ENCODE peak calls at places on chromosomes 4 and X, in five cellular contexts. T is ovary, M is endodermal cell, F is heart left ventricle, Z is neural progenitor cell. P is an unnamed sample.

GRCh38 chr4:61224573-61224972 is 24.4 kb downstream of the ADGRL3 start:
- DNase-seq in M (no peak), T (no peak), F (no peak), Z (no peak), P (no peak)

GRCh38 chrX:150581093-150581775 is 12.8 kb downstream of the MTM1 start:
- DNase-seq in F (no peak), Z (no peak), M (no peak), T (no peak), P (no peak)

GRCh38 chr4:148054275-148054674 is 322.4 kb downstream of the ARHGAP10 start:
- DNase-seq in Z (no peak), M (no peak), F (no peak), T (no peak), P (no peak)

GRCh38 chrX:154373340-154374306 is 811 bp downstream of the FLNA start:
- DNase-seq in M (peak), T (peak), F (peak), Z (peak), P (peak)

GRCh38 chr4:156672492-156672891 is 299.1 kb downstream of the PDGFC start:
- DNase-seq in M (no peak), F (no peak), Z (no peak), T (no peak), P (no peak)

GRCh38 chrX:21885568-21885967 is 29.8 kb downstream of the YY2 start:
- DNase-seq in T (no peak), F (no peak), Z (peak), M (no peak), P (peak)

GRCh38 chr4:128823025-128823661 is 13.6 kb downstream of the JADE1 start:
- DNase-seq in T (no peak), F (no peak), M (no peak), Z (no peak), P (no peak)

GRCh38 chr4:88341227-88342192 is 37.1 kb upstream of the HERC6 start:
- DNase-seq in Z (no peak), M (no peak), T (peak), F (peak), P (no peak)

GRCh38 chr4:180052629-180053028 is 2190.6 kb upstream of the TENM3 start:
- DNase-seq in F (no peak), Z (no peak), M (no peak), T (no peak), P (no peak)

GRCh38 chr4:169492436-169493163 is 119.8 kb downstream of the NEK1 start:
- DNase-seq in M (peak), T (no peak), F (no peak), Z (peak), P (peak)

GRCh38 chr4:128379860-128380259 is 92.2 kb upstream of the PGRMC2 start:
- DNase-seq in M (peak), Z (peak), T (no peak), F (peak), P (peak)

GRCh38 chr4:27684501-27685077 is 823.9 kb downstream of the STIM2 start:
- DNase-seq in Z (peak), F (peak), M (peak), T (peak), P (peak)

GRCh38 chr4:148069086-148070010 is 337.5 kb downstream of the ARHGAP10 start:
- DNase-seq in M (no peak), Z (no peak), F (no peak), T (no peak), P (no peak)

GRCh38 chrX:54540289-54540688 is 10.3 kb downstream of the GNL3L start:
- DNase-seq in F (peak), M (no peak), Z (no peak), T (no peak), P (peak)

GRCh38 chr4:88320780-88321373 is 36.5 kb upstream of the PPM1K start:
- DNase-seq in T (no peak), F (peak), Z (no peak), M (peak), P (peak)

DNA sequence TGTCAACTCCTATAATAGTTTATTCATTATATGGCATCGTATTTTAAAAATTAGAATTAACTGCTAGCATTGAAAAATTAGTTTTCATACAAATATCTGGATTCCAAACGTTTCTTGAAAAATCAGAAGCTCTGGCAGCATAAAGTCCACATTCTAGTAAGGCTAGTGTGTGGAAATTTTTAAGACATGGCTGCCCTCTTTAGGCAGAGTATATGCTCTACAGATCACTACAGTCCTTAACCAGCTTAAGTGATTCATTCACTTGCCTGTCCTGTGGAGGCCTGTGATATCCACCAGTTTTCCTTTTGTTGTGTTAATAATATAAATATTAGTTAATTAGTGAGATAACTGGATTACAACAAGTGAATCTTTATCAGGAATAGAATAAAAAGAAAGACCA is 287.2 kb downstream of the OPHN1 start:
- DNase-seq in T (no peak), Z (peak), M (no peak), F (no peak), P (peak)
- TF ChIP-seq CTCF in T (no peak), Z (peak), M (peak), F (peak), P (peak)

DNA sequence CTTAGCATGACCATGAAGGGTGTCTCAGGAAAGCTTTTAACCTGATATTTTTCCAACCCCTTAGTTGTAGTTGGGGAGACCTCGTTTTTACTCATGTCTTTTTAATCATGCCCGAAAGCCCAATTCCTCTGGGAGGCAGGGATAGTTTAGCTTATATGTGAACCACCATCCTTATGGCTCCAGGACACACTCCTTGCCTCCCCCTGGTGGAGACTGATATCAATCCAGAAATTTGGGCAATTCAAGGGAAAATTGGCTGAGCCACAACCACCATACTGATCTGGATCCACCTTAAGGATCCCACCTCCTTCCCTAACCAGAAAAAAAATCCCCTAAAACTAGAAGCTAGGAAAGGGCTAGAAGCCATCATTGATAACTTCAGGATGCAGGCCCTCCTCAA is 13.4 kb upstream of the COL25A1 start:
- DNase-seq in M (peak), Z (no peak), T (no peak), F (no peak), P (peak)
- TF ChIP-seq CTCF in M (peak), Z (no peak), T (no peak), F (no peak), P (peak)

DNA sequence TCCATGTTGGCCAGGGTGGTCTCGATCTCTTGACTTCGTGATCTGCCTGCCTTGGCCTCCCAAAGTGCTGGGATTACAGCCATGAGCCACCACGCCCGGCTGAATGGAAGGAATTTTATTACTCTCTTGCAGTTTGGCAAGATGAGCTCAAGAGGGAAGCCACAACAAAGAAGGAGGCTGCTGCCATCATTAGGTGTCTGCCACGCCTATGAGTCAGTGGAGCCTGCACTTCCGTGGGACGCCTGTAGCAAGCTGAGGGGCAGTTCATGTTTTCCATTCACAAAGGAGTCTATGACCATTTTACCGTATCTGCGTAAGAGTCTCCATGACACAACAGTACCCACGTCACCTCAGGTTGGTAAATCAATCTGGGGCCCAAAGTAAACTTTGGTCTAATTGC is 51.2 kb upstream of the CHRNA9 start:
- DNase-seq in F (no peak), Z (no peak), M (no peak), T (no peak), P (peak)
- TF ChIP-seq CTCF in F (no peak), Z (no peak), M (no peak), T (no peak), P (no peak)

GRCh38 chr4:52107745-52108144 is 56.6 kb downstream of the SPATA18 start:
- DNase-seq in M (no peak), T (no peak), Z (no peak), F (no peak), P (peak)
- TF ChIP-seq CTCF in M (peak), T (no peak), Z (peak), F (no peak), P (peak)

DNA sequence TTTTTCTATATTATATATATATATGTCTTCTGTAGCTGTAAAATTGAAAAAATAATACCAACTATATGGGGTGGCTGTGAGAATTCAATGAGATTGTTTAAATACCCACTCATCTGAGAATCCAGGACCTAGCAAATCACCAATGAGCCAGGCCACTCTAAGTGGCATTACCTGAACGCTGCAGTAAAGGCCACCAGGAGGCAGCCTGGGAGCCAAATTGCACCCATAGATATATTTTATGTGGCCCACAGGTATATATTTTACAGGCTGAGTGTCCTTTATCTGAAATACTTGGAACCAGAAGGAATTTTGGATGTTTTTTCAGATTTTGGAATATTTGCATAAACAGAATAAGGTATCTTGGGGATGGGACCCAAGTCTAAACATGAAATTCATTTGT is 58.2 kb upstream of the C4orf50 start:
- DNase-seq in T (no peak), M (peak), Z (no peak), F (no peak), P (peak)
- TF ChIP-seq CTCF in T (no peak), M (peak), Z (peak), F (no peak), P (peak)

GRCh38 chr4:186669159-186669720 is 54.4 kb downstream of the FAT1 start:
- DNase-seq in M (peak), Z (peak), T (no peak), F (peak), P (peak)
- TF ChIP-seq CTCF in M (peak), Z (peak), T (peak), F (peak), P (peak)

DNA sequence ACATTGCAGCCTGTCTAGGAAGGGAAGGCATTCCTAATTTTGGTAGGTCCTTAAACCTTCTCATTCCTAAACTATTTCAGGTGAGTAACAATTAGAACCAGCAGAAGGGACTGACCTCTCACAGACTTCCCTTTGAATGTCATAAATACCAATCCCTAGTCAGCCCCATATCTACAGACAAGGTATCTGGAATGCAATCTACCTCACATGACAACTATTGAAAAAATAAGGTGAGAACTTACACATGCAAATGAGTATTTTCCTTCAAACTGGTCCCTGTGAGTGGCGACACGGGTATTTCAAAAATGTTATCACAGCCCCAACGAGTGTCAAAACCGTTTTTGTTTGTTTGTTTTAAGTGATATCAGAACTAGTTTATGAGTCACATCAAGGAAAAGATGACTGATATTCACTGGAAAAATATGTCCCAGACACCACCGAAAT is 102.4 kb upstream of the VCX2 start:
- DNase-seq in F (no peak), Z (no peak), T (no peak), M (no peak), P (no peak)
- TF ChIP-seq CTCF in F (no peak), Z (no peak), T (no peak), M (no peak), P (no peak)

GRCh38 chr4:37434469-37434868 is 189.9 kb downstream of the NWD2 start:
- DNase-seq in F (no peak), Z (peak), M (no peak), T (no peak), P (peak)
- TF ChIP-seq CTCF in F (no peak), Z (peak), M (peak), T (no peak), P (peak)

P was measured in GM23338.